ENCODE peak calls at places on chromosome 11, in five cellular contexts. N is IMR-90, W is mesendoderm, A is H1, G is neuronal stem cell. D is an unnamed sample.

GRCh38 chr11:132231656-132232173 is 861.3 kb downstream of the NTM start:
- DNase-seq in W (no peak), A (no peak), N (no peak), G (no peak), D (no peak)

GRCh38 chr11:18490319-18490718 is 34.7 kb downstream of the LDHAL6A start:
- DNase-seq in A (no peak), W (no peak), G (no peak), N (peak; percentile 2), D (no peak)

GRCh38 chr11:64801591-64802369 is 1.2 kb downstream of the MAP4K2 start:
- DNase-seq in N (no peak), W (no peak), G (no peak), A (no peak), D (peak; percentile 20)

GRCh38 chr11:58573451-58574104 is 2.1 kb downstream of the LPXN start:
- DNase-seq in G (no peak), A (no peak), N (peak; percentile 85), W (no peak), D (no peak)

GRCh38 chr11:94934362-94934761 is 39.0 kb downstream of the CWC15 start:
- DNase-seq in W (peak; percentile 67), A (no peak), G (no peak), N (peak; percentile 65), D (peak; percentile 58)

GRCh38 chr11:126995989-126996388 is 4.6 kb downstream of the KIRREL3 start:
- DNase-seq in G (no peak), W (no peak), N (no peak), A (no peak), D (no peak)

GRCh38 chr11:2166091-2166851 is 5.3 kb upstream of the INS start:
- DNase-seq in G (no peak), W (peak; percentile 38), N (no peak), A (no peak), D (peak; percentile 69)

GRCh38 chr11:118147502-118147901 is 5.1 kb downstream of the SCN4B start:
- DNase-seq in W (peak; percentile 82), A (no peak), N (no peak), G (no peak), D (no peak)

GRCh38 chr11:65439331-65440181 is 17.0 kb downstream of the NEAT1 start:
- DNase-seq in G (no peak), W (no peak), A (no peak), N (peak; percentile 48), D (no peak)

GRCh38 chr11:2554338-2555240 is 109.8 kb downstream of the KCNQ1 start:
- DNase-seq in W (no peak), N (no peak), A (no peak), G (no peak), D (no peak)

GRCh38 chr11:130396965-130397364 is 31.4 kb downstream of the ADAMTS8 start:
- DNase-seq in G (no peak), A (no peak), W (no peak), N (no peak), D (no peak)

GRCh38 chr11:63985812-63986155 is 454 bp upstream of the OTUB1 start:
- DNase-seq in A (no peak), N (no peak), G (no peak), W (no peak), D (no peak)

GRCh38 chr11:3026803-3027202 is 30.4 kb downstream of the CARS1 start:
- DNase-seq in W (no peak), A (no peak), G (no peak), N (no peak), D (no peak)

GRCh38 chr11:59766542-59766941 is 11.4 kb downstream of the STX3 start:
- DNase-seq in A (no peak), N (no peak), W (no peak), G (no peak), D (no peak)

GRCh38 chr11:14361951-14362350 is 3.0 kb upstream of the RRAS2 start:
- DNase-seq in W (no peak), N (no peak), G (no peak), A (no peak), D (no peak)

GRCh38 chr11:119445850-119446249 is 22.9 kb upstream of the THY1 start:
- DNase-seq in A (no peak), G (no peak), N (peak; percentile 81), W (no peak), D (no peak)

GRCh38 chr11:60169264-60169915 is 13.5 kb downstream of the MS4A6A start:
- DNase-seq in G (peak; percentile 27), N (no peak), A (no peak), W (peak; percentile 81), D (no peak)

GRCh38 chr11:108943853-108944252 is 279.0 kb downstream of the DDX10 start:
- DNase-seq in N (no peak), A (no peak), W (no peak), G (no peak), D (no peak)
- H3K27ac ChIP-seq in N (no peak overlapping the region), A (no peak overlapping the region), W (no peak overlapping the region), G (no peak overlapping the region), D (no peak overlapping the region)

GRCh38 chr11:75238595-75239245 is 1.9 kb upstream of the TPBGL start:
- DNase-seq in W (no peak), G (no peak), N (no peak), A (no peak), D (no peak)

GRCh38 chr11:75241906-75242644 is 1.5 kb downstream of the TPBGL start:
- DNase-seq in N (no peak), G (no peak), A (no peak), W (no peak), D (peak; percentile 32)

GRCh38 chr11:75241036-75241905 is 697 bp downstream of the TPBGL start:
- DNase-seq in W (peak; percentile 90), G (peak; percentile 90), A (peak; percentile 63), N (peak; percentile 80), D (peak; percentile 90)

GRCh38 chr11:75240381-75241035 is at the start of gene TPBGL:
- DNase-seq in A (no peak), W (peak; percentile 55), N (no peak), G (peak; percentile 57), D (peak; percentile 73)

DNA sequence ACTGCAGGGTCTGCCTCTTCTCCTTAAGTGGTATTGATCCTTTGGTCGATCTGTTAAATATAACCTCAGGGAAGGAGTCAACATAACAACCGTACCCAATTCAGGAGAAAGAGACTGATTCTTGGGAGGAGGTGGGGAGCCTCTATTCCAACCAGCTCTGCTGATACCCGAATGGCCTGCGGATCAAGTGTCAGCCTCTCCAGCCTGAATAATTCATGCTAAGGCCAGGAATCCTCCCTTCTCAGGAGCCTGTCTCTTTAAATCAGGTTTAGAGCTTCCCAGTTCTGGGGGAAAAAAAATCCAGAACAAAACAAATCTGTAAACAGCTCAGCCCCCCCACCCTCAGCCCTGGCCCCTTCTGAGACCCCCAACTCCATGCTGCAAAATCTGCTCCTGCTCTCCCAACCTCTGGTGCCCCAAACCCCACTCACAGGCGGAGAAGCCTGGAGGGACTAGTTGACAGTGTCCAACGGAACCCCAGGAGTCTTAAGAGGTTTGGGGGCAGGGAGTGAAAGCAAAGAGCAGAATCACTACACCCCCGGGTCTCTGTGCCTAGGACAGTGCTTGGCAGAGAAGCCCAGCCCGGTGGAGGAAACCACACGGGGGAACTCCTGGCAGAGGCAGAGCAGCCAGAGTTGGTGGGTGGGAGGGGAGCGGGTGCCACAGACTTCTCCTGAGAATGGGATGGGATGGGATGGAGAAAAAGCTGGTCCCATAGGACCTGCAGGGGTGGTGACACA is 853 bp upstream of the TPBGL start:
- DNase-seq in A (no peak), G (no peak), W (no peak), N (no peak), D (no peak)
- H3K4me2 ChIP-seq in A (peak overlapping the region; percentile 79), G (peak overlapping the region; percentile 83), W (no peak overlapping the region), N (no peak overlapping the region), D (peak overlapping the region; percentile 59)

DNA sequence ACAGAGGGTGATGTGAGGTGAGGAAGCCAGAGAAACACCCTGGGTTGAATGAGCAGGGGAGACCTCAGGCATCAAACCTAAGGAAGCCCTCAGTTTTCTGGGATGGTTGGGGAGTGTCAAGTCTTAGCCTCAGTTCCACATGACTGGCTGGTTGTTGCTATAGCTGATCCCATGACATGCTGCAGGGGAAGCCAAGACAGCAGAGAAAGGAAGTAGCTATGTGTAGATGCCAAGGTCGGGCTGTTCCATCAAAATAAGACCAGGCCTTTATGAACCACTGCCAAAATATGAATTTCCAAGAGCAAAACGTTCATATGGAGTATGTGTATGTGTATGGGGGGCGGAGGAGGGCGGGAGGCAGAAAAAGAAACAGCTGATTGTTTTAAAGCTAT is 11.6 kb downstream of the CD59 start:
- DNase-seq in N (peak; percentile 69), A (no peak), G (no peak), W (no peak), D (no peak)
- H4K8ac ChIP-seq in N (peak overlapping the region; percentile 30), A (no peak overlapping the region), G (no peak overlapping the region), W (no peak overlapping the region), D (no peak overlapping the region)

GRCh38 chr11:47514825-47515647 is 37.9 kb downstream of the CELF1 start:
- DNase-seq in N (peak; percentile 95), W (peak; percentile 71), A (no peak), G (no peak), D (peak; percentile 16)
- H3K27ac ChIP-seq in N (no peak overlapping the region), W (no peak overlapping the region), A (peak overlapping the region; percentile 40), G (no peak overlapping the region), D (peak overlapping the region; percentile 63)

GRCh38 chr11:79160786-79161403 is 279.9 kb downstream of the TENM4 start:
- DNase-seq in G (no peak), N (no peak), W (peak; percentile 49), A (no peak), D (no peak)

GRCh38 chr11:79159657-79160450 is 281.0 kb downstream of the TENM4 start:
- DNase-seq in A (no peak), N (no peak), W (no peak), G (no peak), D (no peak)

GRCh38 chr11:79155237-79155636 is 285.6 kb downstream of the TENM4 start:
- DNase-seq in N (no peak), A (no peak), W (no peak), G (no peak), D (no peak)

GRCh38 chr11:79156031-79156430 is 284.8 kb downstream of the TENM4 start:
- DNase-seq in G (no peak), N (no peak), W (no peak), A (no peak), D (no peak)

GRCh38 chr11:79157738-79158137 is 283.1 kb downstream of the TENM4 start:
- DNase-seq in N (no peak), W (no peak), G (no peak), A (no peak), D (no peak)
- H3K4me2 ChIP-seq in N (no peak overlapping the region), W (no peak overlapping the region), G (no peak overlapping the region), A (no peak overlapping the region), D (no peak overlapping the region)

GRCh38 chr11:71311928-71312510 is 59.6 kb upstream of the SHANK2 start:
- DNase-seq in A (no peak), W (no peak), N (no peak), G (no peak), D (peak; percentile 9)

GRCh38 chr11:71321433-71322191 is 69.2 kb upstream of the SHANK2 start:
- DNase-seq in G (no peak), W (no peak), N (no peak), A (no peak), D (no peak)

GRCh38 chr11:71311176-71311925 is 59.0 kb upstream of the SHANK2 start:
- DNase-seq in N (no peak), G (no peak), W (no peak), A (no peak), D (peak; percentile 10)

GRCh38 chr11:71322192-71322735 is 69.9 kb upstream of the SHANK2 start:
- DNase-seq in W (no peak), N (no peak), G (no peak), A (no peak), D (no peak)

GRCh38 chr11:71316701-71317100 is 64.3 kb upstream of the SHANK2 start:
- DNase-seq in G (no peak), W (no peak), A (no peak), N (no peak), D (no peak)
- H4K8ac ChIP-seq in G (no peak overlapping the region), W (no peak overlapping the region), A (no peak overlapping the region), N (no peak overlapping the region), D (no peak overlapping the region)

D was measured in H9.